ENCODE peak calls at places on chromosomes 6 and 20, in four cellular contexts. C is fibroblast of the conjunctiva; X is GM10248; M is CD8-positive, alpha-beta T cell. I is an unnamed sample.

GRCh38 chr20:6828794-6829423 is 61.4 kb downstream of the BMP2 start:
- DNase-seq in C (peak), X (peak), M (peak), I (peak)

GRCh38 chr6:13302751-13303667 is 25.3 kb downstream of the TBC1D7 start:
- DNase-seq in C (peak), X (peak), M (peak), I (no peak)

GRCh38 chr6:40444811-40445210 is 142.4 kb downstream of the LRFN2 start:
- DNase-seq in C (no peak), X (no peak), M (no peak), I (no peak)

GRCh38 chr20:50957798-50958732 is at the start of gene DPM1:
- DNase-seq in C (peak), X (peak), M (peak), I (peak)

GRCh38 chr6:148021715-148022114 is 320.9 kb upstream of the SASH1 start:
- DNase-seq in C (no peak), X (no peak), M (no peak), I (no peak)

GRCh38 chr6:36109092-36109491 is 21.2 kb upstream of the MAPK13 start:
- DNase-seq in C (no peak), X (no peak), M (no peak), I (no peak)

GRCh38 chr20:11195899-11196558 is 522.2 kb upstream of the JAG1 start:
- DNase-seq in C (no peak), X (no peak), M (no peak), I (no peak)

GRCh38 chr6:140857734-140858380 is 1274.9 kb upstream of the GJE1 start:
- DNase-seq in C (peak), X (no peak), M (no peak), I (no peak)

I was measured in amygdala.